ENCODE peak calls at places on chromosomes 5 and 9, in five cellular contexts. W is fibroblast of villous mesenchyme, V is astrocyte of the spinal cord, U is NB4, Y is tibial artery. N is an unnamed sample.
A peak's percentile ranks its signal among the peaks of the same experiment; 100 is the strongest.

GRCh38 chr9:104606202-104606601 is 775 bp upstream of the OR13C2 start:
- DNase-seq in W (no peak), V (no peak), U (no peak), Y (no peak), N (no peak)

GRCh38 chr9:125749951-125750655 is 2.9 kb downstream of the PBX3 start:
- DNase-seq in W (peak; percentile 54), V (peak; percentile 61), U (no peak), Y (no peak), N (no peak)

GRCh38 chr9:77084094-77084493 is 64.6 kb downstream of the FOXB2 start:
- DNase-seq in W (no peak), V (no peak), U (no peak), Y (no peak), N (no peak)

GRCh38 chr5:9302228-9302627 is 243.6 kb downstream of the SEMA5A start:
- DNase-seq in W (peak; percentile 51), V (no peak), U (no peak), Y (no peak), N (no peak)

GRCh38 chr9:91710148-91710547 is 239.9 kb downstream of the ROR2 start:
- DNase-seq in W (no peak), V (no peak), U (no peak), Y (no peak), N (peak; percentile 50)

GRCh38 chr9:29211003-29211584 is 1637.8 kb upstream of the C9orf72 start:
- DNase-seq in W (no peak), V (no peak), U (no peak), Y (no peak), N (no peak)

GRCh38 chr9:115008536-115008935 is 78.1 kb upstream of the TNFSF8 start:
- DNase-seq in W (peak; percentile 86), V (peak; percentile 93), U (peak; percentile 54), Y (no peak), N (no peak)

GRCh38 chr9:92266486-92266885 is 27.0 kb downstream of the IARS1 start:
- DNase-seq in W (no peak), V (no peak), U (no peak), Y (no peak), N (no peak)

GRCh38 chr9:125436613-125437443 is 175.2 kb downstream of the GAPVD1 start:
- DNase-seq in W (no peak), V (no peak), U (no peak), Y (peak; percentile 13), N (no peak)

GRCh38 chr5:136295914-136296313 is 69.4 kb downstream of the TRPC7 start:
- DNase-seq in W (peak; percentile 29), V (no peak), U (no peak), Y (no peak), N (no peak)

GRCh38 chr5:61332369-61332745 is 299 bp downstream of the ZSWIM6 start:
- DNase-seq in W (no peak), V (no peak), U (peak; percentile 55), Y (peak; percentile 43), N (peak; percentile 48)

GRCh38 chr5:6686916-6687409 is 26.3 kb upstream of the TENT4A start:
- DNase-seq in W (peak; percentile 62), V (peak; percentile 66), U (peak; percentile 42), Y (no peak), N (no peak)

GRCh38 chr5:60883229-60883628 is 39.2 kb upstream of the ELOVL7 start:
- DNase-seq in W (peak; percentile 4), V (no peak), U (peak; percentile 12), Y (no peak), N (peak; percentile 13)

GRCh38 chr5:137078171-137078665 is 420.9 kb downstream of the SPOCK1 start:
- DNase-seq in W (no peak), V (peak; percentile 33), U (no peak), Y (no peak), N (no peak)

GRCh38 chr5:140362875-140363630 is 3.1 kb downstream of the SLC4A9 start:
- DNase-seq in W (peak; percentile 44), V (peak; percentile 47), U (peak; percentile 78), Y (peak; percentile 63), N (peak; percentile 85)

GRCh38 chr9:297104-297794 is 82.6 kb downstream of the DOCK8 start:
- DNase-seq in W (no peak), V (no peak), U (peak; percentile 99), Y (peak; percentile 38), N (peak; percentile 87)

GRCh38 chr9:133759146-133759900 is 21.2 kb upstream of the SARDH start:
- DNase-seq in W (peak; percentile 42), V (no peak), U (no peak), Y (no peak), N (no peak)

GRCh38 chr9:131095666-131096489 is 453 bp upstream of the AIF1L start:
- DNase-seq in W (no peak), V (no peak), U (peak; percentile 47), Y (no peak), N (no peak)

GRCh38 chr5:52783226-52783959 is 4.3 kb upstream of the ITGA1 start:
- DNase-seq in W (no peak), V (peak; percentile 23), U (peak; percentile 37), Y (peak; percentile 33), N (no peak)

GRCh38 chr5:142486020-142486419 is 161.2 kb upstream of the SPRY4 start:
- DNase-seq in W (no peak), V (no peak), U (no peak), Y (no peak), N (no peak)

GRCh38 chr5:56684159-56684558 is 131.2 kb upstream of the MAP3K1 start:
- DNase-seq in W (no peak), V (no peak), U (no peak), Y (no peak), N (no peak)

GRCh38 chr9:130884542-130885421 is 11.8 kb downstream of the QRFP start:
- DNase-seq in W (no peak), V (no peak), U (no peak), Y (no peak), N (no peak)

GRCh38 chr9:111955048-111955447 is 58.4 kb downstream of the UGCG start:
- DNase-seq in W (no peak), V (no peak), U (no peak), Y (no peak), N (no peak)

GRCh38 chr5:37248970-37249819 is at the start of gene CPLANE1:
- DNase-seq in W (peak; percentile 84), V (peak; percentile 83), U (peak; percentile 94), Y (peak; percentile 66), N (peak; percentile 80)

GRCh38 chr5:83487155-83487554 is 15.6 kb downstream of the VCAN start:
- DNase-seq in W (no peak), V (no peak), U (no peak), Y (no peak), N (no peak)

GRCh38 chr9:130746434-130747212 is 53.0 kb downstream of the EXOSC2 start:
- DNase-seq in W (no peak), V (no peak), U (peak; percentile 32), Y (no peak), N (no peak)

GRCh38 chr9:127293767-127294166 is 29.2 kb downstream of the GARNL3 start:
- DNase-seq in W (no peak), V (no peak), U (peak; percentile 40), Y (no peak), N (peak; percentile 32)

GRCh38 chr5:73818357-73818756 is 192.4 kb downstream of the ARHGEF28 start:
- DNase-seq in W (no peak), V (peak; percentile 71), U (no peak), Y (no peak), N (no peak)
- TF ChIP-seq CTCF in W (no peak), V (no peak), U (no peak), Y (no peak), N (no peak)

GRCh38 chr9:84339951-84340350 is 607 bp downstream of the SLC28A3 start:
- DNase-seq in W (no peak), V (peak; percentile 22), U (no peak), Y (no peak), N (peak; percentile 35)
- H3K4me3 ChIP-seq in W (no peak overlapping the region), V (no peak overlapping the region), U (no peak overlapping the region), Y (no peak overlapping the region), N (no peak overlapping the region)

GRCh38 chr9:106886111-106887046 is 23.4 kb downstream of the ZNF462 start:
- DNase-seq in W (no peak), V (no peak), U (no peak), Y (no peak), N (no peak)
- TF ChIP-seq CTCF in W (no peak), V (no peak), U (no peak), Y (no peak), N (no peak)

DNA sequence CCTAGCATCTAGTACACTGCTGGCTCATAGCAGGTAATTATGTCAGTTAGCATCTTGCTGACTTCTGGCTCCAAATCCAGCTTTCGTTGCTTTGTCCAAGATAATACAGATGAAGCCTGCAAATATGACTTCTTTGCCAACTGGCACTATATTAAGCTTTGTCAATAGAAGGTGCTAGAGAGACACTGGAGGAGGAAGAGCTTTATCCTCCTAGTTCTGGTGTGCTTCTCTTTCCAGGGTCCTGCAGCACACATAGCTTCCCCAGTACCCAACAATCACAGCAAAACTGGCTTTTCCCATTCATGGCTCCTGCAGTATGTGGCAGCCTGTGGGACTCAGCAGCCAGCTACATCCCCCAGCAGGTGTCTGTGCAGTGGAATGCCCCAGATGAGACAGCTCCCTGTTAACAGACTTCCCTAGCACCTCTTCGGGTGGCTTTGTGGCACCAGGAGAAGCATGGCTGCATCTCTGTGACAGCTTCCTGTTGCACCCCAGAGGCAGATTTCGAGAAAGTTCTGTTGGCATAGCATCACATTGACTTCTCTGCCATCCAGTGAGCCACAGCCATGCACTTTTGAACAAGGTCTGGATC is 147.8 kb downstream of the OXCT1 start:
- DNase-seq in W (peak; percentile 11), V (peak; percentile 9), U (no peak), Y (no peak), N (no peak)
- H3K4me3 ChIP-seq in W (no peak overlapping the region), V (no peak overlapping the region), U (no peak overlapping the region), Y (no peak overlapping the region), N (no peak overlapping the region)

GRCh38 chr5:54249210-54250028 is 61.0 kb downstream of the ARL15 start:
- DNase-seq in W (no peak), V (peak; percentile 22), U (peak; percentile 11), Y (no peak), N (peak; percentile 31)

GRCh38 chr5:54259090-54259489 is 51.3 kb downstream of the ARL15 start:
- DNase-seq in W (no peak), V (no peak), U (no peak), Y (no peak), N (no peak)

GRCh38 chr5:54251981-54252380 is 58.4 kb downstream of the ARL15 start:
- DNase-seq in W (no peak), V (no peak), U (no peak), Y (no peak), N (no peak)

GRCh38 chr5:54257366-54258118 is 52.8 kb downstream of the ARL15 start:
- DNase-seq in W (no peak), V (no peak), U (no peak), Y (no peak), N (no peak)

GRCh38 chr5:54254482-54255198 is 55.7 kb downstream of the ARL15 start:
- DNase-seq in W (peak; percentile 30), V (peak; percentile 16), U (peak; percentile 5), Y (no peak), N (no peak)
- TF ChIP-seq CTCF in W (peak; percentile 42), V (peak; percentile 34), U (no peak), Y (no peak), N (peak; percentile 3)

GRCh38 chr9:38227656-38228055 is 158.6 kb upstream of the SHB start:
- DNase-seq in W (peak; percentile 6), V (peak; percentile 10), U (peak; percentile 30), Y (no peak), N (peak; percentile 29)
- H3K4me3 ChIP-seq in W (no peak overlapping the region), V (no peak overlapping the region), U (no peak overlapping the region), Y (no peak overlapping the region), N (no peak overlapping the region)

GRCh38 chr5:10793785-10794184 is 32.8 kb upstream of the DAP start:
- DNase-seq in W (no peak), V (peak; percentile 6), U (peak; percentile 65), Y (no peak), N (no peak)
- TF ChIP-seq CTCF in W (peak; percentile 17), V (peak; percentile 29), U (peak; percentile 9), Y (no peak), N (no peak)